ENCODE peak calls at places on chromosomes 5 and 9, in seven cellular contexts. O, Y, R, C, L, N and Q are unnamed samples.

GRCh38 chr9:96164268-96164683 is 137.7 kb downstream of the HSD17B3 start:
- DNase-seq in O (no peak), Y (no peak), R (no peak), C (no peak), L (no peak), N (no peak), Q (no peak)

GRCh38 chr9:76394023-76394895 is at the start of gene RFK:
- DNase-seq in O (peak; percentile 85), Y (peak; percentile 82), R (peak; percentile 78), C (peak; percentile 90), L (peak; percentile 94), N (peak; percentile 96), Q (peak; percentile 86)

GRCh38 chr9:133986061-133986460 is 6.1 kb downstream of the VAV2 start:
- DNase-seq in O (no peak), Y (no peak), R (no peak), C (no peak), L (no peak), N (no peak), Q (no peak)

GRCh38 chr5:159655757-159656409 is 260.4 kb upstream of the ADRA1B start:
- DNase-seq in O (no peak), Y (no peak), R (no peak), C (no peak), L (no peak), N (no peak), Q (no peak)

GRCh38 chr5:6083311-6083941 is 294.9 kb downstream of the MED10 start:
- DNase-seq in O (no peak), Y (no peak), R (no peak), C (no peak), L (no peak), N (peak; percentile 33), Q (no peak)

GRCh38 chr5:134582281-134582680 is 50.3 kb downstream of the SAR1B start:
- DNase-seq in O (no peak), Y (no peak), R (no peak), C (no peak), L (no peak), N (no peak), Q (no peak)

GRCh38 chr9:129836342-129837007 is 1.2 kb downstream of the USP20 start:
- DNase-seq in O (no peak), Y (no peak), R (no peak), C (peak; percentile 78), L (no peak), N (peak; percentile 26), Q (no peak)

GRCh38 chr9:78028926-78029325 is 2.7 kb downstream of the GNAQ start:
- DNase-seq in O (no peak), Y (no peak), R (no peak), C (peak; percentile 18), L (no peak), N (no peak), Q (no peak)

GRCh38 chr5:377326-377981 is 55.9 kb downstream of the AHRR start:
- DNase-seq in O (no peak), Y (no peak), R (no peak), C (peak; percentile 25), L (no peak), N (peak; percentile 9), Q (no peak)

DNA sequence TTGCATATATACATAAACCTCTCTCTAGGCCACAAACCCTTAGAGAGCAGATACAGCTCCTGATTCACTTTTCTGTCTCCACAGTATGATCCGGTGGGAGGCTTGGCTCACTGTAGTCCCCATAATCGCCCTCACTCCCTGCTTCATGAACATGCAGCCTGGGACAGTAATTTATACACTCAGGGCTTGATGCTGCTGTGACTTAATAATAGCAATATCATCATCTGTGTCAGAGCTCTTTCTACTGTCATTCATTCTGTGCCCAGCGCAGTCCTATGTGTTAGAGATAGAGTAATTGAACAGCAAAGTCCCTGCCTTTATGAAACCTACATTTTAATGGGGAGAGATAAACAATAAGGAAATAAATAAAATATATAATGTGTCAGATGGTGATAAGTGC is 2.7 kb upstream of the HEMGN start:
- DNase-seq in O (no peak), Y (no peak), R (no peak), C (no peak), L (no peak), N (no peak), Q (peak; percentile 60)
- TF ChIP-seq MAX in O (no peak), Y (no peak), R (no peak), C (no peak), L (no peak), N (no peak), Q (no peak)

GRCh38 chr5:132714456-132715307 is 22.7 kb downstream of the KIF3A start:
- DNase-seq in O (peak; percentile 3), Y (no peak), R (no peak), C (peak; percentile 6), L (no peak), N (no peak), Q (peak; percentile 22)
- TF ChIP-seq MAX in O (no peak), Y (no peak), R (no peak), C (no peak), L (no peak), N (no peak), Q (no peak)

DNA sequence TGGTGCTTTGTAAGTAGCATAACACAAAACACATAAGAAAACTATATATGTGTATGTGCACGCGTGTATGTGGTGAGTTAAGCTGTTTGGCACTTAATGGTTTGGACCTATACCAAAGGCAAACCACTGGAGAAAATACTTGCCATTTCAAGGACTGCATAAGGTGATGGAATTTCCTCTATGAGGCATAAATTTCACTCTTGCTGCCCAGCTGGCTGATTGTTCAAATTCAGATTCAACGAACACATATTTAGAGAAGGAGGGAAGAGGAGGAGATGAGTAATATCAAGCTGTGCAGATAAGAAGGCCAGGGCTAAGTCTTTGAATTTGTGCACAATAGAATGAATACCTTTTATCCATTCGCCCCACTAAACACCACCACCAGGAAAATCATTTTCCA is 470.6 kb upstream of the MPDZ start:
- DNase-seq in O (no peak), Y (no peak), R (no peak), C (no peak), L (no peak), N (no peak), Q (no peak)
- TF ChIP-seq MAX in O (no peak), Y (no peak), R (no peak), C (no peak), L (no peak), N (no peak), Q (no peak)

GRCh38 chr5:95843733-95844223 is 21.3 kb upstream of the GLRX start:
- DNase-seq in O (no peak), Y (no peak), R (no peak), C (no peak), L (no peak), N (no peak), Q (no peak)
- TF ChIP-seq MAX in O (no peak), Y (no peak), R (no peak), C (no peak), L (no peak), N (no peak), Q (no peak)

DNA sequence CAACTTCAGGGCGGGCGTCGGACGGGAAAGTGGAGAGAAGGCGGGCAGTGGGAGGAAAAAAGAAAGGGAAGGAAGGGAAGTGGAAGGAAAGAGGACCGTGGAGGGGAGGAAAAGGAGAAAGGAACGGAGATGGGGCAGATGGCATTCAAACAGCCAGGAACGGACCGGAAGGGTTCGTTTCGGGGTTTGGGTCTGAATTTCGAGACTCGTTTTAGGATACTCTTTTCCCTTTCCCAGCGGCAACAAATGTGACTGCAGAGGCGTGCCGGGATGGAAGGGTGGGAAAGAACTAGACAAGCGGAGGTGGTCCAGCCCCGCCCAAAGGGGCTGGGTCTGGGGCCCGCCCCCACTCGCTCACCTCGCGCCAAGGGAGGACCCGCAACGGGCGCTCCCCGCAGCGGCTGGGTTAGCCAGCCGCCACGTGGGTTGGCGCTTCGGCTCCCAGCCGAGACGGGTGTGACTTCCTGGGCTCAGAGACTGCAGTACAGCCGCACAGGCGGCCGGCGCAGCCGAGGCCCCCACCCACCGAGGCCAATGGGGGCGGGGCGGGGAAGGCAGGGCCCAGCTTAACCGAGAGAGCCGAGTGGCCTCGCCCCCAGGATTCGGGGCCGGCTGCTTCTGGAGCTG is 2.7 kb downstream of the VCAN start:
- DNase-seq in O (peak; percentile 30), Y (peak; percentile 67), R (peak; percentile 94), C (peak; percentile 66), L (peak; percentile 88), N (peak; percentile 89), Q (peak; percentile 81)
- TF ChIP-seq MAX in O (peak; percentile 57), Y (peak; percentile 90), R (peak; percentile 90), C (peak; percentile 72), L (peak; percentile 96), N (peak; percentile 94), Q (no peak)

GRCh38 chr9:123359106-123359505 is 3.1 kb downstream of the CRB2 start:
- DNase-seq in O (no peak), Y (no peak), R (no peak), C (no peak), L (no peak), N (no peak), Q (no peak)

GRCh38 chr9:123358181-123358894 is 2.3 kb downstream of the CRB2 start:
- DNase-seq in O (no peak), Y (no peak), R (no peak), C (no peak), L (peak; percentile 36), N (no peak), Q (no peak)

GRCh38 chr9:123361086-123361730 is 5.2 kb downstream of the CRB2 start:
- DNase-seq in O (no peak), Y (no peak), R (no peak), C (no peak), L (peak; percentile 37), N (no peak), Q (peak; percentile 48)

GRCh38 chr9:123360161-123361085 is 4.4 kb downstream of the CRB2 start:
- DNase-seq in O (peak; percentile 90), Y (no peak), R (peak; percentile 91), C (peak; percentile 59), L (peak; percentile 85), N (peak; percentile 98), Q (peak; percentile 100)

DNA sequence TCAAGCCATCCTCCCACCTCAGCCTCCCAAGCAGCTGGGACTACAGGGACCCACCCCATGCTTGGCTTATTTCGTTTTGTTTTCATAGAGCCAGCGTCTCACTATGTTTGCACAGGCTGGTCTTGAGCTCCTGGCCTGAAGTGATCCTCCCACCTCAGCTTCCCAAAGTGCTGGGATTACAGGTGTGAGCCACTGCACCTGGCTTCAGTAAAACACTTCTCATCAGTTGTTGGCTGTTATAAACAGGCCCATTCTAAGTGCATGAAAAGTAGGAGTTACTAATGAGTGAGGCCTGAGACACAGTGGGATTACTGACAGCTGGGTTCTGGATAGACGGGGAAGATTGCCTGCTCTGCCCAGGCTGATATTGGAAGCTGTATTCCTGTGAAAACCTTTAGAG is 3.5 kb downstream of the CRB2 start:
- DNase-seq in O (no peak), Y (no peak), R (no peak), C (no peak), L (no peak), N (no peak), Q (no peak)
- TF ChIP-seq MAX in O (no peak), Y (no peak), R (no peak), C (no peak), L (no peak), N (no peak), Q (no peak)

DNA sequence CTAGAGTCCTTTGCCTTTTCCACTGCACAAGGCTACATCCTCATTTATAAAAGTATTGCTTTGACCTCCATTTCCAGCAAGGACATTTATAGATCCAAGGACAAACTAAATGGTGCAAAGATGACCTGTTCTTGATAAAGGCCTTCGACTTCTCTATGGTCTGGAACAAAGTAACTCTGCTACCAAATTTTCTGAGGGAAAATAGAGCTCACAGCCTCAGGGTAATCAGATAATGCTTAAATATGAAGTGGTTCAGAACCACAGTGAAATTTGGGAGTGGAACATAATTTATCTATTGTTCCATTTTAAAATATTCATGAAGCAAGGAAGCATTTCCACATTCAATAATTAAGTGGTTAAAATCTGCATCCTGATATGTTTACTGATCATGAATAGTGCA is 137.5 kb downstream of the TTLL11 start:
- DNase-seq in O (no peak), Y (no peak), R (no peak), C (no peak), L (no peak), N (no peak), Q (no peak)
- TF ChIP-seq MAX in O (no peak), Y (no peak), R (no peak), C (no peak), L (no peak), N (no peak), Q (no peak)